ENCODE peak calls at places on chromosomes 2 and 18, in five cellular contexts. I is stimulated activated CD4-positive, alpha-beta T cell treated with anti-CD3 and anti-CD28 coated beads, Interleukin-1b, Interleukin-23, amount 100 ng/mL, for 48 hours; S is NCI-H1694 treated with DMSO at 0.1 percent for 48 hours; L is NCI-H82; K is Right ventricle myocardium superior. Z is an unnamed sample.

GRCh38 chr2:49291619-49292018 is 137.3 kb upstream of the FSHR start:
- DNase-seq in I (no peak), S (no peak), L (no peak), K (no peak), Z (no peak)

GRCh38 chr2:29011650-29012060 is 30.6 kb downstream of the TOGARAM2 start:
- DNase-seq in I (peak), S (peak), L (peak), K (peak), Z (peak)

GRCh38 chr2:175030380-175031271 is 25.4 kb upstream of the CHN1 start:
- DNase-seq in I (peak), S (peak), L (peak), K (no peak), Z (peak)

GRCh38 chr2:239312741-239313246 is 88.0 kb downstream of the HDAC4 start:
- DNase-seq in I (no peak), S (no peak), L (no peak), K (no peak), Z (no peak)

GRCh38 chr2:84846732-84847131 is 34.2 kb downstream of the TRABD2A start:
- DNase-seq in I (no peak), S (no peak), L (no peak), K (no peak), Z (no peak)

GRCh38 chr2:172710584-172711024 is 25.0 kb upstream of the RAPGEF4 start:
- DNase-seq in I (peak), S (peak), L (peak), K (no peak), Z (peak)

GRCh38 chr18:74116628-74117554 is 30.7 kb downstream of the FBXO15 start:
- DNase-seq in I (no peak), S (no peak), L (peak), K (no peak), Z (peak)

GRCh38 chr2:70962211-70962884 is 16.1 kb upstream of the ANKRD53 start:
- DNase-seq in I (no peak), S (no peak), L (no peak), K (no peak), Z (peak)

GRCh38 chr2:192194065-192194865 is 468 bp downstream of the TMEFF2 start:
- DNase-seq in I (peak), S (peak), L (peak), K (peak), Z (peak)

GRCh38 chr18:27400001-27400400 is 214.9 kb upstream of the CHST9 start:
- DNase-seq in I (no peak), S (no peak), L (peak), K (no peak), Z (no peak)

GRCh38 chr2:240626531-240627300 is 1.4 kb downstream of the GPR35 start:
- DNase-seq in I (peak), S (no peak), L (no peak), K (peak), Z (no peak)

GRCh38 chr2:174605687-174606086 is 8.1 kb upstream of the WIPF1 start:
- DNase-seq in I (no peak), S (peak), L (no peak), K (no peak), Z (no peak)

GRCh38 chr2:136715146-136715545 is 50.2 kb upstream of the THSD7B start:
- DNase-seq in I (no peak), S (no peak), L (no peak), K (no peak), Z (no peak)

GRCh38 chr18:48392266-48392665 is 16.9 kb downstream of the ZBTB7C start:
- DNase-seq in I (no peak), S (no peak), L (no peak), K (no peak), Z (no peak)

GRCh38 chr2:207860685-207861084 is 91.0 kb upstream of the FZD5 start:
- DNase-seq in I (no peak), S (no peak), L (no peak), K (no peak), Z (no peak)

GRCh38 chr2:144374163-144374661 is 145.7 kb downstream of the ZEB2 start:
- DNase-seq in I (no peak), S (no peak), L (no peak), K (no peak), Z (no peak)

GRCh38 chr2:217279571-217279970 is 419.7 kb upstream of the TNP1 start:
- DNase-seq in I (no peak), S (no peak), L (no peak), K (no peak), Z (no peak)

Z was measured in body of pancreas.